ENCODE peak calls at places on chromosomes 6 and 20, in seven cellular contexts. One of them, this sample, is unnamed.

GRCh38 chr6:1247894-1248293 is 64.0 kb upstream of the FOXQ1 start:
- DNase-seq in left ventricle myocardium inferior: no peak
- DNase-seq in gastrocnemius medialis: no peak
- DNase-seq in kidney: no peak
- DNase-seq in mammary epithelial cell: no peak
- DNase-seq in ascending aorta: no peak
- DNase-seq in H9: no peak
- DNase-seq in this sample: no peak

GRCh38 chr20:920306-920705 is 4.2 kb upstream of the ANGPT4 start:
- DNase-seq in left ventricle myocardium inferior: no peak
- DNase-seq in mammary epithelial cell: no peak
- DNase-seq in gastrocnemius medialis: no peak
- DNase-seq in H9: no peak
- DNase-seq in ascending aorta: no peak
- DNase-seq in kidney: no peak
- DNase-seq in this sample: no peak

GRCh38 chr6:35048631-35049083 is 92.5 kb downstream of the TCP11 start:
- DNase-seq in H9: peak; percentile 68
- DNase-seq in mammary epithelial cell: no peak
- DNase-seq in kidney: no peak
- DNase-seq in gastrocnemius medialis: peak; percentile 20
- DNase-seq in left ventricle myocardium inferior: no peak
- DNase-seq in ascending aorta: no peak
- DNase-seq in this sample: no peak

GRCh38 chr6:138499303-138499991 is at the start of gene NHSL1:
- DNase-seq in kidney: no peak
- DNase-seq in mammary epithelial cell: peak; percentile 65
- DNase-seq in gastrocnemius medialis: no peak
- DNase-seq in left ventricle myocardium inferior: no peak
- DNase-seq in H9: no peak
- DNase-seq in ascending aorta: no peak
- DNase-seq in this sample: no peak

GRCh38 chr6:43037197-43037596 is 15.8 kb downstream of the RRP36 start:
- DNase-seq in gastrocnemius medialis: no peak
- DNase-seq in mammary epithelial cell: no peak
- DNase-seq in kidney: no peak
- DNase-seq in left ventricle myocardium inferior: no peak
- DNase-seq in ascending aorta: no peak
- DNase-seq in H9: peak; percentile 22
- DNase-seq in this sample: no peak

GRCh38 chr6:111379831-111380230 is 103.2 kb downstream of the REV3L start:
- DNase-seq in kidney: no peak
- DNase-seq in gastrocnemius medialis: no peak
- DNase-seq in H9: no peak
- DNase-seq in mammary epithelial cell: no peak
- DNase-seq in left ventricle myocardium inferior: no peak
- DNase-seq in ascending aorta: no peak
- DNase-seq in this sample: no peak

GRCh38 chr6:125802943-125803377 is 12.2 kb downstream of the NCOA7 start:
- DNase-seq in kidney: no peak
- DNase-seq in H9: no peak
- DNase-seq in gastrocnemius medialis: no peak
- DNase-seq in ascending aorta: no peak
- DNase-seq in mammary epithelial cell: no peak
- DNase-seq in left ventricle myocardium inferior: no peak
- DNase-seq in this sample: no peak

GRCh38 chr6:157484181-157484580 is 103.2 kb downstream of the ZDHHC14 start:
- DNase-seq in ascending aorta: no peak
- DNase-seq in gastrocnemius medialis: no peak
- DNase-seq in mammary epithelial cell: no peak
- DNase-seq in left ventricle myocardium inferior: no peak
- DNase-seq in H9: no peak
- DNase-seq in kidney: no peak
- DNase-seq in this sample: no peak

GRCh38 chr6:145147559-145147958 is 587.8 kb downstream of the EPM2A start:
- DNase-seq in H9: no peak
- DNase-seq in left ventricle myocardium inferior: no peak
- DNase-seq in ascending aorta: no peak
- DNase-seq in mammary epithelial cell: peak; percentile 58
- DNase-seq in gastrocnemius medialis: no peak
- DNase-seq in kidney: no peak
- DNase-seq in this sample: no peak

GRCh38 chr6:72817208-72817607 is 195.3 kb downstream of the KCNQ5 start:
- DNase-seq in ascending aorta: no peak
- DNase-seq in mammary epithelial cell: no peak
- DNase-seq in kidney: no peak
- DNase-seq in gastrocnemius medialis: no peak
- DNase-seq in left ventricle myocardium inferior: no peak
- DNase-seq in H9: no peak
- DNase-seq in this sample: no peak

GRCh38 chr20:3818155-3819151 is 1.9 kb upstream of the AP5S1 start:
- DNase-seq in gastrocnemius medialis: peak; percentile 55
- DNase-seq in mammary epithelial cell: peak; percentile 74
- DNase-seq in left ventricle myocardium inferior: peak; percentile 61
- DNase-seq in H9: peak; percentile 87
- DNase-seq in ascending aorta: peak; percentile 80
- DNase-seq in kidney: peak; percentile 74
- DNase-seq in this sample: peak; percentile 80

GRCh38 chr20:48196486-48196885 is 411.2 kb upstream of the SULF2 start:
- DNase-seq in kidney: no peak
- DNase-seq in H9: no peak
- DNase-seq in gastrocnemius medialis: no peak
- DNase-seq in mammary epithelial cell: no peak
- DNase-seq in left ventricle myocardium inferior: no peak
- DNase-seq in ascending aorta: no peak
- DNase-seq in this sample: no peak

GRCh38 chr6:35427851-35428321 is 24.3 kb upstream of the FANCE start:
- DNase-seq in kidney: no peak
- DNase-seq in ascending aorta: no peak
- DNase-seq in gastrocnemius medialis: no peak
- DNase-seq in left ventricle myocardium inferior: no peak
- DNase-seq in H9: no peak
- DNase-seq in mammary epithelial cell: no peak
- DNase-seq in this sample: no peak

GRCh38 chr20:25308083-25308491 is 60.2 kb downstream of the PYGB start:
- DNase-seq in H9: no peak
- DNase-seq in left ventricle myocardium inferior: no peak
- DNase-seq in kidney: peak; percentile 62
- DNase-seq in mammary epithelial cell: no peak
- DNase-seq in gastrocnemius medialis: no peak
- DNase-seq in ascending aorta: no peak
- DNase-seq in this sample: no peak

GRCh38 chr20:49575551-49576060 is 7.7 kb upstream of the PTGIS start:
- DNase-seq in left ventricle myocardium inferior: no peak
- DNase-seq in gastrocnemius medialis: no peak
- DNase-seq in ascending aorta: peak; percentile 74
- DNase-seq in H9: peak; percentile 29
- DNase-seq in mammary epithelial cell: no peak
- DNase-seq in kidney: no peak
- DNase-seq in this sample: peak; percentile 65

GRCh38 chr6:11153447-11153846 is 41.9 kb upstream of the ERVFRD-1 start:
- DNase-seq in mammary epithelial cell: no peak
- DNase-seq in kidney: no peak
- DNase-seq in gastrocnemius medialis: no peak
- DNase-seq in H9: no peak
- DNase-seq in left ventricle myocardium inferior: no peak
- DNase-seq in ascending aorta: no peak
- DNase-seq in this sample: no peak

GRCh38 chr6:42050011-42050896 is at the start of gene TAF8:
- DNase-seq in gastrocnemius medialis: peak; percentile 91
- DNase-seq in left ventricle myocardium inferior: peak; percentile 93
- DNase-seq in mammary epithelial cell: peak; percentile 87
- DNase-seq in H9: peak; percentile 96
- DNase-seq in kidney: peak; percentile 97
- DNase-seq in ascending aorta: peak; percentile 94
- DNase-seq in this sample: peak; percentile 95

GRCh38 chr6:111952821-111953535 is 79.7 kb upstream of the FYN start:
- DNase-seq in mammary epithelial cell: peak; percentile 70
- DNase-seq in left ventricle myocardium inferior: no peak
- DNase-seq in gastrocnemius medialis: no peak
- DNase-seq in H9: no peak
- DNase-seq in kidney: no peak
- DNase-seq in ascending aorta: no peak
- DNase-seq in this sample: no peak

GRCh38 chr6:87574237-87574636 is 15.6 kb downstream of the RARS2 start:
- DNase-seq in left ventricle myocardium inferior: no peak
- DNase-seq in gastrocnemius medialis: no peak
- DNase-seq in H9: no peak
- DNase-seq in ascending aorta: no peak
- DNase-seq in mammary epithelial cell: peak; percentile 19
- DNase-seq in kidney: no peak
- DNase-seq in this sample: no peak

GRCh38 chr20:5191829-5192569 is 65.2 kb downstream of the CDS2 start:
- DNase-seq in left ventricle myocardium inferior: no peak
- DNase-seq in gastrocnemius medialis: no peak
- DNase-seq in mammary epithelial cell: peak; percentile 63
- DNase-seq in kidney: no peak
- DNase-seq in ascending aorta: no peak
- DNase-seq in H9: peak; percentile 58
- DNase-seq in this sample: no peak
- TF ChIP-seq CTCF in left ventricle myocardium inferior: peak; percentile 84
- TF ChIP-seq CTCF in gastrocnemius medialis: peak; percentile 82
- TF ChIP-seq CTCF in mammary epithelial cell: peak; percentile 63
- TF ChIP-seq CTCF in kidney: peak; percentile 75
- TF ChIP-seq CTCF in ascending aorta: peak; percentile 73
- TF ChIP-seq CTCF in H9: peak; percentile 85
- TF ChIP-seq CTCF in this sample: peak; percentile 61

GRCh38 chr6:160120087-160120486 is 1.5 kb upstream of the SLC22A1 start:
- DNase-seq in left ventricle myocardium inferior: no peak
- DNase-seq in kidney: no peak
- DNase-seq in H9: no peak
- DNase-seq in ascending aorta: no peak
- DNase-seq in mammary epithelial cell: no peak
- DNase-seq in gastrocnemius medialis: no peak
- DNase-seq in this sample: no peak

GRCh38 chr6:160116411-160116810 is 5.2 kb upstream of the SLC22A1 start:
- DNase-seq in mammary epithelial cell: no peak
- DNase-seq in left ventricle myocardium inferior: no peak
- DNase-seq in kidney: no peak
- DNase-seq in ascending aorta: no peak
- DNase-seq in gastrocnemius medialis: no peak
- DNase-seq in H9: peak; percentile 12
- DNase-seq in this sample: no peak

GRCh38 chr6:160121981-160122380 is 366 bp downstream of the SLC22A1 start:
- DNase-seq in mammary epithelial cell: no peak
- DNase-seq in kidney: no peak
- DNase-seq in H9: no peak
- DNase-seq in ascending aorta: no peak
- DNase-seq in gastrocnemius medialis: no peak
- DNase-seq in left ventricle myocardium inferior: no peak
- DNase-seq in this sample: no peak

GRCh38 chr6:160121558-160121957 is at the start of gene SLC22A1:
- DNase-seq in ascending aorta: no peak
- DNase-seq in mammary epithelial cell: no peak
- DNase-seq in gastrocnemius medialis: no peak
- DNase-seq in left ventricle myocardium inferior: no peak
- DNase-seq in kidney: no peak
- DNase-seq in H9: peak; percentile 16
- DNase-seq in this sample: no peak

GRCh38 chr6:160118620-160119234 is 2.9 kb upstream of the SLC22A1 start:
- DNase-seq in H9: no peak
- DNase-seq in gastrocnemius medialis: no peak
- DNase-seq in mammary epithelial cell: no peak
- DNase-seq in kidney: no peak
- DNase-seq in ascending aorta: no peak
- DNase-seq in left ventricle myocardium inferior: no peak
- DNase-seq in this sample: no peak
- H3K27ac ChIP-seq in H9: no peak overlapping the region
- H3K27ac ChIP-seq in gastrocnemius medialis: no peak overlapping the region
- H3K27ac ChIP-seq in mammary epithelial cell: no peak overlapping the region
- H3K27ac ChIP-seq in kidney: no peak overlapping the region
- H3K27ac ChIP-seq in ascending aorta: no peak overlapping the region
- H3K27ac ChIP-seq in left ventricle myocardium inferior: no peak overlapping the region
- H3K27ac ChIP-seq in this sample: no peak overlapping the region

DNA sequence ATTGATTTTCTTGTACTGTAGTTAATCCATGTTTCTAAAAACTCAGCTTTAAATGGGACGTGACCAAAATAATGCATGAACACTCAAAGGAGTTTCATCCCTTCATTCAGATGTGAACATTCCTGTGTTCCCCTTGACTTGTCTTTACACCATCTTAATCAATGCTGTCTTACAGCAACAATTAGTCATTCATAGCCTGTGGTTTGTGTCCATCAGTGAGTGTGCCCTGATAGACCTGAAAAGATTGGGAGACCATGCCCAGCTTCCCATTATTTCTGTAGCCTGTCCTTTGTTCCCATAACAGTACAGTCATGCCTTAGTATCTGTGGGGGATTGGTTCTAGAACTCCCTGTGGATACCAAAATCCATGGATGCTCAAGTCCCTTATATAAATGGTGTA is 23.9 kb downstream of the NT5E start:
- DNase-seq in kidney: no peak
- DNase-seq in H9: no peak
- DNase-seq in mammary epithelial cell: peak; percentile 44
- DNase-seq in gastrocnemius medialis: no peak
- DNase-seq in left ventricle myocardium inferior: no peak
- DNase-seq in ascending aorta: no peak
- DNase-seq in this sample: no peak
- TF ChIP-seq CTCF in kidney: no peak
- TF ChIP-seq CTCF in H9: no peak
- TF ChIP-seq CTCF in mammary epithelial cell: no peak
- TF ChIP-seq CTCF in gastrocnemius medialis: no peak
- TF ChIP-seq CTCF in left ventricle myocardium inferior: no peak
- TF ChIP-seq CTCF in ascending aorta: no peak
- TF ChIP-seq CTCF in this sample: no peak

GRCh38 chr20:36818831-36819230 is 45.3 kb upstream of the DSN1 start:
- DNase-seq in H9: no peak
- DNase-seq in kidney: no peak
- DNase-seq in ascending aorta: no peak
- DNase-seq in gastrocnemius medialis: no peak
- DNase-seq in left ventricle myocardium inferior: no peak
- DNase-seq in mammary epithelial cell: no peak
- DNase-seq in this sample: no peak

GRCh38 chr20:36820928-36821327 is 47.4 kb upstream of the DSN1 start:
- DNase-seq in ascending aorta: no peak
- DNase-seq in gastrocnemius medialis: no peak
- DNase-seq in left ventricle myocardium inferior: no peak
- DNase-seq in H9: no peak
- DNase-seq in kidney: no peak
- DNase-seq in mammary epithelial cell: no peak
- DNase-seq in this sample: no peak

GRCh38 chr20:36819662-36820061 is 46.1 kb upstream of the DSN1 start:
- DNase-seq in gastrocnemius medialis: no peak
- DNase-seq in left ventricle myocardium inferior: no peak
- DNase-seq in H9: no peak
- DNase-seq in mammary epithelial cell: no peak
- DNase-seq in kidney: no peak
- DNase-seq in ascending aorta: no peak
- DNase-seq in this sample: no peak

GRCh38 chr20:36818185-36818584 is 44.6 kb upstream of the DSN1 start:
- DNase-seq in left ventricle myocardium inferior: no peak
- DNase-seq in gastrocnemius medialis: no peak
- DNase-seq in ascending aorta: no peak
- DNase-seq in kidney: no peak
- DNase-seq in H9: no peak
- DNase-seq in mammary epithelial cell: no peak
- DNase-seq in this sample: no peak

DNA sequence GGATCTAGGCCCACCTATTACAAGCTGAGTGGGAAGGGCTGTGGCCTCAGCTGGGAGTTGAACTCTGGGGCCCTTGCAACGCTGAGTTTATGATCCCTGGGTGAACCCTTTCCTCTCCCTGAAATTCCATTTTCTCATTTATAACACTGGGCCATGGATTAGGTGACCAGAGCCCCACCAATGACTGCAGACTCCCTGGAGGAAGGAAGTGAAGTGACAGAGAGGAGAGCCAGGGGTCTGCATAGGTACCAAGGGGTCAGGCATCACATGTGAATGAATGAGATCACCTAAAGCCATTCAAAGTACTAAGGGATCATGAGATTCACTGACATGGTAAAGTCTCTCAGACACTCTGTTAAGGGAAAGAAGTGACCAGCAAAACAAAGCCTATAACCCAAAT is 46.5 kb upstream of the DSN1 start:
- DNase-seq in kidney: no peak
- DNase-seq in gastrocnemius medialis: no peak
- DNase-seq in H9: no peak
- DNase-seq in left ventricle myocardium inferior: no peak
- DNase-seq in mammary epithelial cell: no peak
- DNase-seq in ascending aorta: no peak
- DNase-seq in this sample: no peak
- H3K27ac ChIP-seq in kidney: no peak overlapping the region
- H3K27ac ChIP-seq in gastrocnemius medialis: no peak overlapping the region
- H3K27ac ChIP-seq in H9: no peak overlapping the region
- H3K27ac ChIP-seq in left ventricle myocardium inferior: peak overlapping the region; percentile 60
- H3K27ac ChIP-seq in mammary epithelial cell: no peak overlapping the region
- H3K27ac ChIP-seq in ascending aorta: peak overlapping the region; percentile 67
- H3K27ac ChIP-seq in this sample: peak overlapping the region; percentile 4

This sample was measured in right atrium auricular region.